ENCODE peak calls at places on chromosome 1, in four cellular contexts. O, E, Z and N are unnamed samples. For H3K36me3, the result is how much of the 10 kb centered on the place peaks cover.

GRCh38 chr1:244662604-244663003 is 9.7 kb downstream of the DESI2 start:
- DNase-seq in E (no peak), Z (no peak), O (no peak), N (no peak)

GRCh38 chr1:193335797-193336428 is 149.5 kb upstream of the B3GALT2 start:
- DNase-seq in Z (no peak), O (no peak), E (no peak), N (no peak)

GRCh38 chr1:29275435-29275834 is 39.1 kb downstream of the PTPRU start:
- DNase-seq in Z (no peak), E (no peak), O (no peak), N (no peak)

GRCh38 chr1:101136739-101137138 is 100.1 kb upstream of the S1PR1 start:
- DNase-seq in O (no peak), Z (no peak), E (no peak), N (no peak)

GRCh38 chr1:156160744-156161181 is 7.4 kb downstream of the SEMA4A start:
- DNase-seq in O (peak), E (peak), Z (peak), N (no peak)

GRCh38 chr1:247184254-247184653 is 12.4 kb upstream of the ZNF124 start:
- DNase-seq in O (no peak), Z (no peak), E (no peak), N (no peak)

GRCh38 chr1:187185389-187185788 is 356.6 kb downstream of the PLA2G4A start:
- DNase-seq in O (no peak), Z (no peak), E (no peak), N (no peak)

GRCh38 chr1:246907472-246907871 is 24.3 kb downstream of the AHCTF1 start:
- DNase-seq in Z (no peak), O (peak), E (no peak), N (no peak)

GRCh38 chr1:203173566-203173965 is 2.1 kb downstream of the MYBPH start:
- DNase-seq in Z (no peak), O (no peak), E (no peak), N (no peak)

GRCh38 chr1:64495878-64496277 is 25.9 kb downstream of the CACHD1 start:
- DNase-seq in Z (no peak), O (no peak), E (no peak), N (no peak)

GRCh38 chr1:159791461-159791860 is 10.7 kb downstream of the DUSP23 start:
- DNase-seq in E (no peak), Z (no peak), O (no peak), N (no peak)

GRCh38 chr1:100713636-100714035 is 5.9 kb upstream of the VCAM1 start:
- DNase-seq in O (no peak), Z (no peak), E (no peak), N (no peak)

GRCh38 chr1:172360960-172361359 is 59.5 kb upstream of the C1orf105 start:
- DNase-seq in Z (no peak), E (no peak), O (no peak), N (no peak)

GRCh38 chr1:159090566-159091546 is 14.3 kb upstream of the AIM2 start:
- DNase-seq in Z (no peak), E (no peak), O (no peak), N (no peak)

GRCh38 chr1:216902669-216903388 is 179.6 kb upstream of the ESRRG start:
- DNase-seq in O (no peak), Z (no peak), E (no peak), N (no peak)

GRCh38 chr1:26993237-26994019 is at the start of gene TRNP1:
- DNase-seq in Z (peak), O (peak), E (peak), N (no peak)

GRCh38 chr1:94004924-94005323 is 95.7 kb upstream of the GCLM start:
- DNase-seq in Z (no peak), E (no peak), O (no peak), N (peak)

GRCh38 chr1:206115791-206116190 is 1.4 kb downstream of the AVPR1B start:
- DNase-seq in Z (no peak), O (no peak), E (no peak), N (no peak)

GRCh38 chr1:35810096-35810860 is 2.5 kb downstream of the AGO4 start:
- DNase-seq in E (no peak), Z (no peak), O (no peak), N (no peak)

GRCh38 chr1:89929467-89930063 is 65.3 kb upstream of the ZNF326 start:
- DNase-seq in Z (no peak), O (no peak), E (no peak), N (no peak)

GRCh38 chr1:69913967-69914366 is 291.4 kb downstream of the LRRC40 start:
- DNase-seq in E (no peak), Z (no peak), O (no peak), N (peak)

GRCh38 chr1:60145746-60146145 is 72.2 kb upstream of the C1orf87 start:
- DNase-seq in E (no peak), Z (no peak), O (no peak), N (no peak)

DNA sequence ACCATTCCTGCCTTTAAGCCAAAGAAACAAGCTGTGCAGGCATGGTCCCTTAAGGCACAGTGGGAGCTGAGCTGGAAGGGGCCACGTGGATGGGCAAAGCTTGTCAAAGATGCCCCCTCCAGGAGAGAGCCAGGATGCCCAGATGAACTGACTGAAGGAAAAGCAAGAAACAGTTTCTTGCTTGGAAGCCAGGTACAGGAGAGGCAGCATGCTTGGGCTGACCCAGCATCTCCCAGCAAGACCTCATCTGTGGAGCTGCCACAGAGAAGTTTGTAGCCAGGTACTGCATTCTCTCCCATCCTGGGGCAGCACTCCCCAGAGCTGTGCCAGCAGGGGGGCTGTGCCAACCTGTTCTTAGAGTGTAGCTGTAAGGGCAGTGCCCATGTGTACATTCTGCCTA is 1.3 kb upstream of the SLC50A1 start:
- DNase-seq in Z (no peak), E (no peak), O (no peak), N (no peak)
- H3K4me3 ChIP-seq in Z (no peak), E (peak), O (no peak), N (no peak)

GRCh38 chr1:151961795-151962194 is 31.9 kb downstream of the S100A10 start:
- DNase-seq in Z (no peak), O (no peak), E (no peak), N (no peak)

GRCh38 chr1:151966061-151966460 is 27.6 kb downstream of the S100A10 start:
- DNase-seq in O (no peak), E (no peak), Z (no peak), N (no peak)

GRCh38 chr1:151968058-151968457 is 25.6 kb downstream of the S100A10 start:
- DNase-seq in Z (peak), O (no peak), E (no peak), N (no peak)

GRCh38 chr1:151963288-151963687 is 30.4 kb downstream of the S100A10 start:
- DNase-seq in O (no peak), E (no peak), Z (no peak), N (no peak)

GRCh38 chr1:151964510-151964909 is 29.1 kb downstream of the S100A10 start:
- DNase-seq in O (no peak), Z (no peak), E (no peak), N (no peak)
- H3K36me3 ChIP-seq in O (under half), Z (under half), E (under half), N (under half)

GRCh38 chr1:87328121-87329050 is at the start of gene LMO4:
- DNase-seq in O (peak), E (peak), Z (peak), N (peak)
- H3K27ac ChIP-seq in O (peak), E (peak), Z (peak), N (peak)

GRCh38 chr1:196467230-196467629 is 141.0 kb downstream of the KCNT2 start:
- DNase-seq in O (no peak), Z (no peak), E (no peak), N (no peak)

GRCh38 chr1:196462101-196462500 is 146.1 kb downstream of the KCNT2 start:
- DNase-seq in O (no peak), Z (no peak), E (no peak), N (no peak)

GRCh38 chr1:196464545-196464944 is 143.7 kb downstream of the KCNT2 start:
- DNase-seq in O (no peak), Z (no peak), E (no peak), N (no peak)

GRCh38 chr1:196466656-196467055 is 141.6 kb downstream of the KCNT2 start:
- DNase-seq in Z (no peak), O (no peak), E (no peak), N (no peak)
- H3K4me3 ChIP-seq in Z (no peak), O (no peak), E (no peak), N (no peak)

GRCh38 chr1:55882931-55883330 is 667.8 kb upstream of the USP24 start:
- DNase-seq in Z (no peak), O (no peak), E (no peak), N (no peak)

GRCh38 chr1:55876276-55877060 is 661.3 kb upstream of the USP24 start:
- DNase-seq in E (no peak), O (no peak), Z (no peak), N (no peak)

DNA sequence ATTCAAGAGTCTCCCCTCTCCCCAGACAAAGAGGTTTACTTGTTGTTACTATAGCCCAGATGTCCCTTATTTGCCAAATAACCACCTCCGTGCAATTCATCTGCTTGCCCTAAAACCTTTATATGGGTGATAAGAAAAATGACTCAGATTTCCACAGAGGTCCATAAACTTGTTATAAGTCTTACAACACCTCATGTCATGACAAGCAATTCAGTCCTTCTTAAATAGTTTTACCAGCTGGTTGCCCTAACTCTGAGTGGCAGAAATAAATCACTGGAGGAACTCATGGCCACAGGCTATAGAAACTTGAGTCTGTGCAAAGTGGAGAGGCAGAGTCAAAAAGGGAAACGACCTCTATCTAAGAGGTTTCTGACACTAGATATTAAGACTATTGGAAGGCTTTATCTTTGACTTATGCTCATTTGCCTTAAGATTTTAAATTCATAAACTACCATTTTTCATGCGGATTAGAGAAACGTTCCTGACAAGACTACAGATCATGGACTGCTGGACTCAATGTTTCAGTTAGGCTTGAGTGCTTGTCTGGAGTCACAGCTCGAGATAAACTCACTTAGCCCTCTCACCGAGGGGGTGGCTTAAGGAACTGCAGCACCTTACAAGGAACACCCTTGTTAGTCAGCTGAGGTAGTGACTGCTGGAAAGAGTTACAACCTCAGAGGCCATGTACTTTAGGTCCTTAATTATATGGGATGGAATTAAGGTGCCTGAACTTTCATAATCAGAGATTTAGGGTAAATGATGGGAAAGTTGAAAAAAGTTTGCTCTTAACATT is 662.5 kb upstream of the USP24 start:
- DNase-seq in Z (no peak), O (peak), E (no peak), N (no peak)
- H3K36me3 ChIP-seq in Z (under half), O (under half), E (under half), N (under half)